ENCODE peak calls at places on chromosomes 2 and 18, in four cellular contexts. One of them, this sample, is unnamed. For H3K4me1, the result is how much of the 10 kb centered on the place peaks cover.

GRCh38 chr2:86274265-86274917 is 63.0 kb downstream of the REEP1 start:
- DNase-seq in body of pancreas: no peak
- DNase-seq in psoas muscle: no peak
- DNase-seq in endothelial cell of umbilical vein: peak
- DNase-seq in this sample: no peak

GRCh38 chr18:24570716-24571115 is 110.3 kb downstream of the HRH4 start:
- DNase-seq in psoas muscle: no peak
- DNase-seq in endothelial cell of umbilical vein: no peak
- DNase-seq in body of pancreas: no peak
- DNase-seq in this sample: no peak

GRCh38 chr2:121803503-121803902 is 48.1 kb downstream of the TSN start:
- DNase-seq in body of pancreas: no peak
- DNase-seq in endothelial cell of umbilical vein: no peak
- DNase-seq in psoas muscle: no peak
- DNase-seq in this sample: peak

GRCh38 chr2:198641161-198641560 is 816.6 kb downstream of the SATB2 start:
- DNase-seq in endothelial cell of umbilical vein: no peak
- DNase-seq in psoas muscle: no peak
- DNase-seq in body of pancreas: no peak
- DNase-seq in this sample: no peak

GRCh38 chr18:56935531-56936040 is 211.3 kb upstream of the BOD1L2 start:
- DNase-seq in endothelial cell of umbilical vein: no peak
- DNase-seq in psoas muscle: no peak
- DNase-seq in body of pancreas: no peak
- DNase-seq in this sample: no peak

GRCh38 chr2:106890611-106891010 is 4.6 kb upstream of the ST6GAL2 start:
- DNase-seq in endothelial cell of umbilical vein: no peak
- DNase-seq in psoas muscle: no peak
- DNase-seq in body of pancreas: no peak
- DNase-seq in this sample: no peak

GRCh38 chr2:45904267-45904921 is 252.9 kb downstream of the PRKCE start:
- DNase-seq in body of pancreas: no peak
- DNase-seq in psoas muscle: no peak
- DNase-seq in endothelial cell of umbilical vein: no peak
- DNase-seq in this sample: no peak

GRCh38 chr2:186135697-186136096 is 350.4 kb upstream of the ZC3H15 start:
- DNase-seq in endothelial cell of umbilical vein: no peak
- DNase-seq in body of pancreas: no peak
- DNase-seq in psoas muscle: no peak
- DNase-seq in this sample: no peak

GRCh38 chr2:234290671-234291070 is 206.2 kb downstream of the ARL4C start:
- DNase-seq in endothelial cell of umbilical vein: peak
- DNase-seq in psoas muscle: no peak
- DNase-seq in body of pancreas: no peak
- DNase-seq in this sample: no peak

GRCh38 chr2:148545387-148546256 is 98.9 kb upstream of the EPC2 start:
- DNase-seq in endothelial cell of umbilical vein: no peak
- DNase-seq in psoas muscle: no peak
- DNase-seq in body of pancreas: no peak
- DNase-seq in this sample: no peak

GRCh38 chr2:239064891-239065290 is 217.0 kb downstream of the TWIST2 start:
- DNase-seq in psoas muscle: peak
- DNase-seq in endothelial cell of umbilical vein: no peak
- DNase-seq in body of pancreas: no peak
- DNase-seq in this sample: no peak

GRCh38 chr18:37611623-37612279 is 46.2 kb upstream of the CELF4 start:
- DNase-seq in endothelial cell of umbilical vein: no peak
- DNase-seq in psoas muscle: no peak
- DNase-seq in body of pancreas: no peak
- DNase-seq in this sample: no peak

GRCh38 chr2:20448246-20449046 is 1.6 kb downstream of the RHOB start:
- DNase-seq in endothelial cell of umbilical vein: no peak
- DNase-seq in psoas muscle: peak
- DNase-seq in body of pancreas: peak
- DNase-seq in this sample: no peak

GRCh38 chr2:204353823-204354222 is 191.5 kb upstream of the PARD3B start:
- DNase-seq in endothelial cell of umbilical vein: no peak
- DNase-seq in psoas muscle: no peak
- DNase-seq in body of pancreas: no peak
- DNase-seq in this sample: no peak

GRCh38 chr2:226123307-226123706 is 676.3 kb downstream of the IRS1 start:
- DNase-seq in psoas muscle: no peak
- DNase-seq in body of pancreas: no peak
- DNase-seq in endothelial cell of umbilical vein: no peak
- DNase-seq in this sample: no peak

GRCh38 chr2:11899264-11899818 is 152.9 kb downstream of the LPIN1 start:
- DNase-seq in endothelial cell of umbilical vein: no peak
- DNase-seq in psoas muscle: no peak
- DNase-seq in body of pancreas: no peak
- DNase-seq in this sample: no peak

GRCh38 chr2:177031435-177032222 is 181.0 kb upstream of the HNRNPA3 start:
- DNase-seq in psoas muscle: no peak
- DNase-seq in body of pancreas: no peak
- DNase-seq in endothelial cell of umbilical vein: no peak
- DNase-seq in this sample: peak

GRCh38 chr18:78861706-78862105 is 117.9 kb upstream of the SALL3 start:
- DNase-seq in endothelial cell of umbilical vein: no peak
- DNase-seq in body of pancreas: no peak
- DNase-seq in psoas muscle: no peak
- DNase-seq in this sample: no peak

GRCh38 chr2:48439102-48439501 is 90.9 kb upstream of the STON1 start:
- DNase-seq in body of pancreas: no peak
- DNase-seq in psoas muscle: no peak
- DNase-seq in endothelial cell of umbilical vein: no peak
- DNase-seq in this sample: no peak

GRCh38 chr2:48199076-48199475 is 292.8 kb upstream of the FBXO11 start:
- DNase-seq in endothelial cell of umbilical vein: no peak
- DNase-seq in psoas muscle: no peak
- DNase-seq in body of pancreas: no peak
- DNase-seq in this sample: peak

GRCh38 chr2:192236136-192236535 is 41.4 kb upstream of the TMEFF2 start:
- DNase-seq in endothelial cell of umbilical vein: no peak
- DNase-seq in body of pancreas: no peak
- DNase-seq in psoas muscle: no peak
- DNase-seq in this sample: no peak

GRCh38 chr18:6015364-6015763 is 120.0 kb upstream of the TMEM200C start:
- DNase-seq in body of pancreas: no peak
- DNase-seq in psoas muscle: no peak
- DNase-seq in endothelial cell of umbilical vein: no peak
- DNase-seq in this sample: no peak

GRCh38 chr2:240925576-240926515 is 19.7 kb downstream of the CROCC2 start:
- DNase-seq in psoas muscle: peak
- DNase-seq in body of pancreas: peak
- DNase-seq in endothelial cell of umbilical vein: no peak
- DNase-seq in this sample: no peak

GRCh38 chr2:57330447-57330846 is 716.2 kb upstream of the VRK2 start:
- DNase-seq in endothelial cell of umbilical vein: peak
- DNase-seq in body of pancreas: no peak
- DNase-seq in psoas muscle: no peak
- DNase-seq in this sample: peak

GRCh38 chr2:149122521-149122920 is 84.0 kb downstream of the LYPD6B start:
- DNase-seq in psoas muscle: no peak
- DNase-seq in body of pancreas: no peak
- DNase-seq in endothelial cell of umbilical vein: no peak
- DNase-seq in this sample: no peak

GRCh38 chr18:1422634-1423033 is 518.0 kb downstream of the ADCYAP1 start:
- DNase-seq in body of pancreas: no peak
- DNase-seq in psoas muscle: no peak
- DNase-seq in endothelial cell of umbilical vein: no peak
- DNase-seq in this sample: no peak

GRCh38 chr18:48667276-48668254 is 128.7 kb downstream of the CTIF start:
- DNase-seq in endothelial cell of umbilical vein: no peak
- DNase-seq in psoas muscle: no peak
- DNase-seq in body of pancreas: no peak
- DNase-seq in this sample: peak

GRCh38 chr2:182506606-182507005 is 79.8 kb upstream of the PDE1A start:
- DNase-seq in body of pancreas: no peak
- DNase-seq in endothelial cell of umbilical vein: peak
- DNase-seq in psoas muscle: no peak
- DNase-seq in this sample: peak

GRCh38 chr2:10307561-10308156 is 5.0 kb downstream of the HPCAL1 start:
- DNase-seq in endothelial cell of umbilical vein: no peak
- DNase-seq in psoas muscle: no peak
- DNase-seq in body of pancreas: no peak
- DNase-seq in this sample: no peak

GRCh38 chr2:15940661-15941482 is 522 bp downstream of the MYCN start:
- DNase-seq in psoas muscle: no peak
- DNase-seq in body of pancreas: no peak
- DNase-seq in endothelial cell of umbilical vein: peak
- DNase-seq in this sample: peak

GRCh38 chr2:101803945-101804696 is 106.6 kb downstream of the MAP4K4 start:
- DNase-seq in endothelial cell of umbilical vein: no peak
- DNase-seq in psoas muscle: no peak
- DNase-seq in body of pancreas: no peak
- DNase-seq in this sample: no peak

GRCh38 chr2:198316852-198317395 is 512.5 kb downstream of the PLCL1 start:
- DNase-seq in endothelial cell of umbilical vein: no peak
- DNase-seq in psoas muscle: no peak
- DNase-seq in body of pancreas: no peak
- DNase-seq in this sample: peak

GRCh38 chr2:100875516-100876230 is 55.7 kb downstream of the NPAS2 start:
- DNase-seq in endothelial cell of umbilical vein: peak
- DNase-seq in psoas muscle: no peak
- DNase-seq in body of pancreas: peak
- DNase-seq in this sample: no peak

GRCh38 chr18:25669741-25670140 is 317.8 kb upstream of the ZNF521 start:
- DNase-seq in psoas muscle: no peak
- DNase-seq in body of pancreas: no peak
- DNase-seq in endothelial cell of umbilical vein: peak
- DNase-seq in this sample: peak

GRCh38 chr18:57447154-57447621 is 12.0 kb downstream of the ONECUT2 start:
- DNase-seq in psoas muscle: no peak
- DNase-seq in body of pancreas: no peak
- DNase-seq in endothelial cell of umbilical vein: peak
- DNase-seq in this sample: peak

GRCh38 chr18:49335677-49336076 is 124.8 kb downstream of the DYM start:
- DNase-seq in endothelial cell of umbilical vein: no peak
- DNase-seq in psoas muscle: no peak
- DNase-seq in body of pancreas: no peak
- DNase-seq in this sample: peak

GRCh38 chr2:70111752-70112591 is 24.7 kb downstream of the PCBP1 start:
- DNase-seq in endothelial cell of umbilical vein: no peak
- DNase-seq in psoas muscle: no peak
- DNase-seq in body of pancreas: no peak
- DNase-seq in this sample: no peak

GRCh38 chr2:173431191-173431590 is 76.5 kb downstream of the CDCA7 start:
- DNase-seq in psoas muscle: no peak
- DNase-seq in endothelial cell of umbilical vein: no peak
- DNase-seq in body of pancreas: no peak
- DNase-seq in this sample: peak

GRCh38 chr2:191265311-191266170 is 20.3 kb downstream of the MYO1B start:
- DNase-seq in psoas muscle: no peak
- DNase-seq in body of pancreas: no peak
- DNase-seq in endothelial cell of umbilical vein: no peak
- DNase-seq in this sample: no peak

GRCh38 chr18:56541790-56542189 is 96.6 kb downstream of the TXNL1 start:
- DNase-seq in psoas muscle: no peak
- DNase-seq in body of pancreas: no peak
- DNase-seq in endothelial cell of umbilical vein: no peak
- DNase-seq in this sample: peak

GRCh38 chr2:144454466-144455287 is 65.2 kb downstream of the ZEB2 start:
- DNase-seq in endothelial cell of umbilical vein: peak
- DNase-seq in psoas muscle: no peak
- DNase-seq in body of pancreas: no peak
- DNase-seq in this sample: no peak
- H3K4me1 ChIP-seq in endothelial cell of umbilical vein: half or more
- H3K4me1 ChIP-seq in psoas muscle: under half
- H3K4me1 ChIP-seq in body of pancreas: under half
- H3K4me1 ChIP-seq in this sample: under half

GRCh38 chr18:10402876-10403559 is 51.4 kb upstream of the APCDD1 start:
- DNase-seq in endothelial cell of umbilical vein: no peak
- DNase-seq in body of pancreas: no peak
- DNase-seq in psoas muscle: no peak
- DNase-seq in this sample: no peak
- H3K4me1 ChIP-seq in endothelial cell of umbilical vein: under half
- H3K4me1 ChIP-seq in body of pancreas: under half
- H3K4me1 ChIP-seq in psoas muscle: under half
- H3K4me1 ChIP-seq in this sample: under half

GRCh38 chr2:109324859-109325258 is 195.9 kb downstream of the SH3RF3 start:
- DNase-seq in endothelial cell of umbilical vein: peak
- DNase-seq in body of pancreas: peak
- DNase-seq in psoas muscle: peak
- DNase-seq in this sample: no peak

GRCh38 chr2:109322111-109322510 is 193.1 kb downstream of the SH3RF3 start:
- DNase-seq in body of pancreas: peak
- DNase-seq in endothelial cell of umbilical vein: peak
- DNase-seq in psoas muscle: peak
- DNase-seq in this sample: no peak

GRCh38 chr2:109321570-109321969 is 192.6 kb downstream of the SH3RF3 start:
- DNase-seq in body of pancreas: no peak
- DNase-seq in endothelial cell of umbilical vein: no peak
- DNase-seq in psoas muscle: no peak
- DNase-seq in this sample: no peak

GRCh38 chr2:109320195-109320935 is 191.4 kb downstream of the SH3RF3 start:
- DNase-seq in endothelial cell of umbilical vein: no peak
- DNase-seq in body of pancreas: no peak
- DNase-seq in psoas muscle: no peak
- DNase-seq in this sample: no peak

GRCh38 chr2:109322646-109323045 is 193.6 kb downstream of the SH3RF3 start:
- DNase-seq in endothelial cell of umbilical vein: peak
- DNase-seq in body of pancreas: no peak
- DNase-seq in psoas muscle: no peak
- DNase-seq in this sample: no peak
- H3K4me1 ChIP-seq in endothelial cell of umbilical vein: under half
- H3K4me1 ChIP-seq in body of pancreas: under half
- H3K4me1 ChIP-seq in psoas muscle: half or more
- H3K4me1 ChIP-seq in this sample: under half

DNA sequence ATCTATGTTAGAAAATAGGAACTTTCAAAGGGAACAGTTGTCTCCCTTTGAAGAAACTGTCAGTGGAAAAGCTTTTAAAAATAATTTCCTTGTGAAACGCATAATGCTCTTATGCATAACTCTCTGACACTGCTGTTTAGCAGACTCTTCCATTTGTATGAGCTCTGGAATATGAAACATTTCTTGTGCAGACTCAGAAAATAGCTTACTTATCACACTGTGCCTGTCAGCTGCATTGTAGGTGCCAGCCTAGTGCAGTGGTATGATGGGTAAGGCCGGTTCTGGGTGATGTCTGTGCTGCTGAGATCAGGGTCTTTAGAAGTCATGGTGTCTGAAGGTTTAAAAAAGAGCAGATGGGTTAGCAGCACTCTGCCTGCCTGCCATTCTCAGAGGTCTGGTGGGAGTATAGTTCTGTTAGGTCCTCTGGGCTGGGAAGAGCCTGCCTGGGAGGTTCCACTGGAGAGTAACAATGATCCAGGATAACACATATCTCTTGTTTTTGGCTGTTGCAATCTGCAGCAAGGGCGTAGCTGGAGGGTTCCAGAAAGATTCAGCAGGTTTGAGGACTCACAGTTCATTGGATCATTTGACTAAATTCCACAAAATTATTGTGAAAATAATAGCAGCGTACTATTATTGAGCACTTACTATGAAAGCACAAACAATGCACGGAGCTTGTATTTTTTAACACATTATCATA is 283.2 kb upstream of the MEX3C start:
- DNase-seq in endothelial cell of umbilical vein: no peak
- DNase-seq in psoas muscle: no peak
- DNase-seq in body of pancreas: no peak
- DNase-seq in this sample: no peak
- H3K4me1 ChIP-seq in endothelial cell of umbilical vein: under half
- H3K4me1 ChIP-seq in psoas muscle: under half
- H3K4me1 ChIP-seq in body of pancreas: under half
- H3K4me1 ChIP-seq in this sample: under half